ENCODE peak calls at places on chromosomes 7 and 10, in five cellular contexts. Y, P, Q, L and O are unnamed samples.
A peak's percentile ranks its signal among the peaks of the same experiment; 100 is the strongest.

GRCh38 chr7:44103941-44104879 is at the start of gene AEBP1:
- DNase-seq in L (peak; percentile 43), P (peak; percentile 64), Q (peak; percentile 37), Y (peak; percentile 87), O (no peak)

GRCh38 chr7:36611703-36612102 is 112.6 kb downstream of the AOAH start:
- DNase-seq in P (no peak), Y (no peak), L (no peak), Q (no peak), O (no peak)

GRCh38 chr10:16787361-16787791 is 29.8 kb downstream of the RSU1 start:
- DNase-seq in Y (no peak), L (no peak), P (no peak), Q (no peak), O (no peak)

GRCh38 chr7:73715648-73716317 is 3.7 kb downstream of the STX1A start:
- DNase-seq in Y (no peak), P (no peak), L (peak; percentile 85), Q (peak; percentile 92), O (peak; percentile 99)

GRCh38 chr7:75054744-75055527 is 18.7 kb downstream of the RCC1L start:
- DNase-seq in L (peak; percentile 92), Y (no peak), Q (peak; percentile 88), P (peak; percentile 74), O (no peak)

GRCh38 chr7:140898794-140899548 is 25.8 kb downstream of the BRAF start:
- DNase-seq in L (no peak), P (no peak), Q (peak; percentile 14), Y (no peak), O (no peak)

GRCh38 chr10:47288236-47288635 is 11.8 kb upstream of the GDF10 start:
- DNase-seq in Q (no peak), P (no peak), L (no peak), Y (no peak), O (no peak)

GRCh38 chr10:132401396-132402168 is 4.6 kb downstream of the PWWP2B start:
- DNase-seq in Y (peak; percentile 89), L (no peak), P (peak; percentile 73), Q (no peak), O (no peak)

GRCh38 chr7:29270979-29271658 is 76.5 kb downstream of the CHN2 start:
- DNase-seq in P (no peak), Y (no peak), L (peak; percentile 40), Q (peak; percentile 23), O (peak; percentile 45)

GRCh38 chr7:16989883-16990413 is 108.2 kb upstream of the AGR3 start:
- DNase-seq in Q (peak; percentile 98), P (peak; percentile 70), Y (no peak), L (peak; percentile 98), O (no peak)

GRCh38 chr7:4806983-4807625 is 31.7 kb downstream of the AP5Z1 start:
- DNase-seq in Y (peak; percentile 50), P (no peak), Q (no peak), L (no peak), O (no peak)

GRCh38 chr10:1180836-1181235 is 124.7 kb downstream of the WDR37 start:
- DNase-seq in L (no peak), P (peak; percentile 32), Q (no peak), Y (peak; percentile 47), O (no peak)

GRCh38 chr7:1697499-1698125 is 27.5 kb downstream of the ELFN1 start:
- DNase-seq in P (peak; percentile 25), Q (no peak), L (no peak), Y (peak; percentile 41), O (no peak)

GRCh38 chr7:1694981-1695511 is 25.0 kb downstream of the ELFN1 start:
- DNase-seq in Y (peak; percentile 62), P (peak; percentile 54), Q (no peak), L (no peak), O (no peak)

GRCh38 chr7:1698221-1698620 is 28.1 kb downstream of the ELFN1 start:
- DNase-seq in Y (peak; percentile 19), Q (no peak), L (no peak), P (no peak), O (no peak)

GRCh38 chr7:1695800-1696454 is 25.9 kb downstream of the ELFN1 start:
- DNase-seq in Q (no peak), P (peak; percentile 53), L (no peak), Y (peak; percentile 47), O (no peak)

GRCh38 chr7:1696671-1697498 is 26.8 kb downstream of the ELFN1 start:
- DNase-seq in Q (no peak), L (no peak), P (peak; percentile 55), Y (peak; percentile 58), O (no peak)
- TF ChIP-seq CTCF in Q (no peak), L (no peak), P (no peak), Y (no peak), O (no peak)

DNA sequence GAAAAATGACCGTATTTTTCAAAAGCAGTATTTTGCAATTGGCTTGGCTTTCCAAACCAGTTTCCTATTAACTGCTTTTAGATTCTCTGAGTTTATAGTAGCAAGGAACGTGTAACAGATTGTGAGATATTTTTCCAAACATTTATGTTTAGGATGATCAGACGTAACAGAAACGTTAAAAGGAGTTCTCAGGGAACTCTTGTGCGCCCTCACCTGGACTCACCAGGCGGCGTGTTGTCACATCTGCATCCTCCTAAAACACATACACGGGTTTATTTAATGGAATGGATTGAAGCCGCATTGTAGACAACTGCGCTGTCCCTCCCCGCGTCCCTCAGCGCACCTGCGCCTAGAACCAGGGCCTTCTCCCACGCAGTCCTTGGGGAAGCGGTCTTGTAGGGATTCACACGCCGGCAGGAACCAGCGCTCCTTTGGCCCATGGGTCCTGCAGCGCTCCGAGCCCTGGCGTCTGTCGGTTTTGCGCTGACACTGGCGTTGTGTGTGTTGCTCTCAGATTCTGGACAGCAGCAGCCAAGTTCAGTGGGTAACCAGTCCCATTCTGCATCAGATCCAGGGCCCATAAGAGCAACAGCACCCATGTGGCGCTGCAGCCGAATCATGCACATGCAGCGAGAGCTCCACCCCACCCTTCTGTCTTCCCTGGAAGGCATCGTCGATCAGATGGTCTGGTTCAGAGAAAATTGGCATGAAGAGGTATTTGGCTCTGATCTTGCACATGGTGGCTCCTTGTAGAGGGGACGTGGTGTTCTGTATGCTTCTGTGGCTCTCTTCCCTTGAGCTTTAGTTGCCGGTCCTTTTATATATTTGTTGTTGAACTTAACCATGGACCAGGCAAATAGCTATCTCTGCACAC is 114.9 kb downstream of the TRRAP start:
- DNase-seq in Q (no peak), P (peak; percentile 57), Y (no peak), L (no peak), O (no peak)
- H3K4me3 ChIP-seq in Q (no peak overlapping the region), P (no peak overlapping the region), Y (no peak overlapping the region), L (no peak overlapping the region), O (no peak overlapping the region)

GRCh38 chr7:100407285-100408180 is 21.0 kb downstream of the ZCWPW1 start:
- DNase-seq in Q (peak; percentile 87), Y (no peak), P (no peak), L (peak; percentile 86), O (peak; percentile 88)
- TF ChIP-seq CTCF in Q (peak; percentile 76), Y (peak; percentile 67), P (peak; percentile 55), L (peak; percentile 67), O (peak; percentile 94)

DNA sequence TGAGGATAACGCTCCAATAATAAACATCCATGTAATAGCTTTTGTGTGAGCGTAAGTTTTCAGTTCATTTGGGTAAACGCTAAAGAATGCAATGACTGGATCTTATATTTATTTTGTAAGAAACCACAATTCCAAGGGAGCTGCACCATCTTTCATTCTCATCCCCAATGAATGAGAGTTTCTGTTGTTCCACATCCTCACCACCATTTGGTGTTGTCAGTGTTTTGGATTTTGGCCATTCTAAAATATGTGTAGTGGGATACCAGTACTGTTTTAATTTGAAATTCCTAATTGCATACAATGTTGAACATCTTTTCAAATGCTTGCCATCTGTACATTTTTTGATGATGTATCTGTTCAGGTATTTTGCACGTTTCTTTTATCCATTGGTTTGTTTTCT is 50.9 kb upstream of the SEMA3D start:
- DNase-seq in P (no peak), Q (no peak), Y (no peak), L (no peak), O (no peak)
- H3K4me3 ChIP-seq in P (no peak overlapping the region), Q (no peak overlapping the region), Y (no peak overlapping the region), L (no peak overlapping the region), O (no peak overlapping the region)